ENCODE peak calls at places on chromosomes 3 and 15, in four cellular contexts. M, X, N and H are unnamed samples.

GRCh38 chr3:79973482-79973881 is 205.7 kb upstream of the ROBO1 start:
- DNase-seq in M (no peak), X (no peak), N (no peak), H (no peak)

GRCh38 chr15:79970921-79971434 is at the start of gene BCL2A1:
- DNase-seq in M (peak; percentile 77), X (peak; percentile 63), N (peak; percentile 76), H (peak; percentile 83)

GRCh38 chr15:79922512-79923067 is 25.8 kb upstream of the MTHFS start:
- DNase-seq in M (no peak), X (no peak), N (no peak), H (no peak)

GRCh38 chr3:117752984-117753717 is 1043.6 kb downstream of the TUSC7 start:
- DNase-seq in M (no peak), X (no peak), N (peak; percentile 7), H (peak; percentile 54)

GRCh38 chr3:45145681-45146614 is at the start of gene CDCP1:
- DNase-seq in M (no peak), X (no peak), N (no peak), H (no peak)

GRCh38 chr3:104596551-104596950 is 770.2 kb upstream of the ALCAM start:
- DNase-seq in M (no peak), X (no peak), N (peak; percentile 66), H (peak; percentile 61)

GRCh38 chr15:44536298-44536961 is 517 bp upstream of the EIF3J start:
- DNase-seq in M (no peak), X (no peak), N (peak; percentile 88), H (peak; percentile 92)

GRCh38 chr15:66308526-66308925 is 15.2 kb downstream of the DIS3L start:
- DNase-seq in M (no peak), X (no peak), N (no peak), H (no peak)

GRCh38 chr3:116579843-116580242 is 129.7 kb upstream of the TUSC7 start:
- DNase-seq in M (no peak), X (no peak), N (peak; percentile 1), H (peak; percentile 10)

GRCh38 chr15:74865316-74865715 is 7.8 kb downstream of the SCAMP2 start:
- DNase-seq in M (no peak), X (no peak), N (no peak), H (no peak)

GRCh38 chr15:74826372-74826819 is at the start of gene CPLX3:
- DNase-seq in M (no peak), X (peak; percentile 44), N (no peak), H (peak; percentile 30)

GRCh38 chr3:136547293-136547692 is 204.9 kb downstream of the STAG1 start:
- DNase-seq in M (no peak), X (no peak), N (peak; percentile 61), H (peak; percentile 67)

GRCh38 chr15:66098019-66098363 is 155.6 kb downstream of the MEGF11 start:
- DNase-seq in M (no peak), X (no peak), N (no peak), H (no peak)

GRCh38 chr3:101744811-101745210 is 20.4 kb downstream of the CEP97 start:
- DNase-seq in M (no peak), X (no peak), N (no peak), H (no peak)

GRCh38 chr3:18443670-18444596 is 18.8 kb upstream of the SATB1 start:
- DNase-seq in M (peak; percentile 53), X (no peak), N (peak; percentile 22), H (peak; percentile 3)

GRCh38 chr15:50828610-50829206 is 63.2 kb upstream of the SPPL2A start:
- DNase-seq in M (no peak), X (no peak), N (peak; percentile 88), H (peak; percentile 92)

GRCh38 chr3:63970596-63971468 is 52.5 kb downstream of the PSMD6 start:
- DNase-seq in M (no peak), X (no peak), N (no peak), H (no peak)

GRCh38 chr3:178823556-178824229 is 247.9 kb downstream of the ZMAT3 start:
- DNase-seq in M (no peak), X (no peak), N (peak; percentile 40), H (no peak)

GRCh38 chr15:29376580-29376979 is 107.0 kb upstream of the NSMCE3 start:
- DNase-seq in M (no peak), X (no peak), N (no peak), H (no peak)

GRCh38 chr3:66195347-66195783 is 25.4 kb upstream of the SLC25A26 start:
- DNase-seq in M (peak; percentile 7), X (no peak), N (peak; percentile 42), H (peak; percentile 52)

GRCh38 chr3:178761024-178761423 is 224.8 kb downstream of the KCNMB2 start:
- DNase-seq in M (no peak), X (no peak), N (peak; percentile 34), H (no peak)

GRCh38 chr15:88480981-88481380 is 13.5 kb downstream of the MRPS11 start:
- DNase-seq in M (no peak), X (no peak), N (no peak), H (no peak)

GRCh38 chr15:75597667-75598341 is 18.7 kb upstream of the PTPN9 start:
- DNase-seq in M (peak; percentile 22), X (peak; percentile 21), N (no peak), H (peak; percentile 16)

GRCh38 chr15:97525809-97526208 is 434.7 kb upstream of the ARRDC4 start:
- DNase-seq in M (no peak), X (no peak), N (no peak), H (no peak)

GRCh38 chr3:148718982-148719862 is 21.5 kb downstream of the AGTR1 start:
- DNase-seq in M (no peak), X (no peak), N (peak; percentile 12), H (peak; percentile 36)

GRCh38 chr3:59482684-59483083 is 432.9 kb upstream of the CFAP20DC start:
- DNase-seq in M (no peak), X (no peak), N (peak; percentile 40), H (no peak)

GRCh38 chr3:193134895-193135294 is 106.1 kb upstream of the PLAAT1 start:
- DNase-seq in M (no peak), X (no peak), N (peak; percentile 87), H (peak; percentile 86)

GRCh38 chr3:62214850-62215249 is 158.5 kb downstream of the FEZF2 start:
- DNase-seq in M (no peak), X (no peak), N (no peak), H (no peak)

GRCh38 chr15:70530906-70531305 is 232.5 kb downstream of the UACA start:
- DNase-seq in M (no peak), X (no peak), N (no peak), H (no peak)

GRCh38 chr3:101976473-101976872 is 127.2 kb downstream of the NFKBIZ start:
- DNase-seq in M (no peak), X (no peak), N (peak; percentile 56), H (peak; percentile 48)

GRCh38 chr15:72958634-72959033 is 93.6 kb upstream of the NEO1 start:
- DNase-seq in M (no peak), X (no peak), N (no peak), H (no peak)

GRCh38 chr3:33391255-33391995 is 48.8 kb downstream of the UBP1 start:
- DNase-seq in M (no peak), X (no peak), N (no peak), H (no peak)

GRCh38 chr15:59553879-59554735 is 57.5 kb upstream of the GCNT3 start:
- DNase-seq in M (no peak), X (no peak), N (peak; percentile 85), H (peak; percentile 45)

GRCh38 chr3:194262345-194263305 is 88.5 kb downstream of the CPN2 start:
- DNase-seq in M (no peak), X (no peak), N (no peak), H (no peak)

GRCh38 chr3:45571216-45571615 is 23.3 kb upstream of the LIMD1 start:
- DNase-seq in M (no peak), X (no peak), N (no peak), H (no peak)

GRCh38 chr3:78285032-78285728 is 1245.3 kb downstream of the ROBO2 start:
- DNase-seq in M (no peak), X (no peak), N (no peak), H (no peak)

GRCh38 chr15:41692049-41692448 is 31.8 kb downstream of the MGA start:
- DNase-seq in M (no peak), X (no peak), N (no peak), H (no peak)

GRCh38 chr3:4461459-4462090 is 5.5 kb downstream of the SUMF1 start:
- DNase-seq in M (no peak), X (no peak), N (no peak), H (no peak)

GRCh38 chr3:150412599-150413069 is 4.5 kb downstream of the TSC22D2 start:
- DNase-seq in M (peak; percentile 16), X (no peak), N (peak; percentile 77), H (peak; percentile 75)